ENCODE peak calls at places on chromosomes 1 and 21, in five cellular contexts. One of them, this sample, is unnamed.
A peak's percentile ranks its signal among the peaks of the same experiment; 100 is the strongest.

GRCh38 chr21:37546949-37547614 is 180.5 kb downstream of the DYRK1A start:
- DNase-seq in fibroblast of lung: no peak
- DNase-seq in SK-N-SH: no peak
- DNase-seq in heart right ventricle: no peak
- DNase-seq in lower lobe of right lung: no peak
- DNase-seq in this sample: no peak

GRCh38 chr1:185440877-185441276 is 123.8 kb upstream of the IVNS1ABP start:
- DNase-seq in fibroblast of lung: no peak
- DNase-seq in lower lobe of right lung: no peak
- DNase-seq in heart right ventricle: no peak
- DNase-seq in SK-N-SH: no peak
- DNase-seq in this sample: no peak

GRCh38 chr1:2235300-2235998 is 7.3 kb downstream of the SKI start:
- DNase-seq in lower lobe of right lung: no peak
- DNase-seq in SK-N-SH: no peak
- DNase-seq in heart right ventricle: no peak
- DNase-seq in fibroblast of lung: no peak
- DNase-seq in this sample: no peak

GRCh38 chr1:84541679-84542078 is 32.6 kb downstream of the CTBS start:
- DNase-seq in SK-N-SH: peak; percentile 18
- DNase-seq in fibroblast of lung: peak; percentile 15
- DNase-seq in heart right ventricle: no peak
- DNase-seq in lower lobe of right lung: no peak
- DNase-seq in this sample: no peak

GRCh38 chr1:14982029-14982428 is 171.5 kb upstream of the TMEM51 start:
- DNase-seq in fibroblast of lung: no peak
- DNase-seq in lower lobe of right lung: no peak
- DNase-seq in heart right ventricle: no peak
- DNase-seq in SK-N-SH: no peak
- DNase-seq in this sample: no peak

GRCh38 chr1:111690306-111690617 is 48.9 kb downstream of the INKA2 start:
- DNase-seq in heart right ventricle: no peak
- DNase-seq in fibroblast of lung: peak; percentile 93
- DNase-seq in lower lobe of right lung: no peak
- DNase-seq in SK-N-SH: peak; percentile 15
- DNase-seq in this sample: no peak

GRCh38 chr1:31010081-31010989 is 55.2 kb downstream of the PUM1 start:
- DNase-seq in SK-N-SH: no peak
- DNase-seq in fibroblast of lung: peak; percentile 33
- DNase-seq in heart right ventricle: no peak
- DNase-seq in lower lobe of right lung: no peak
- DNase-seq in this sample: no peak

GRCh38 chr1:30377230-30378022 is 346.0 kb downstream of the MATN1 start:
- DNase-seq in fibroblast of lung: no peak
- DNase-seq in heart right ventricle: no peak
- DNase-seq in SK-N-SH: no peak
- DNase-seq in lower lobe of right lung: no peak
- DNase-seq in this sample: no peak

GRCh38 chr1:24321712-24322635 is 2.8 kb downstream of the GRHL3 start:
- DNase-seq in SK-N-SH: no peak
- DNase-seq in heart right ventricle: peak; percentile 47
- DNase-seq in lower lobe of right lung: peak; percentile 71
- DNase-seq in fibroblast of lung: peak; percentile 77
- DNase-seq in this sample: peak; percentile 30

GRCh38 chr1:88979054-88979748 is 13.2 kb downstream of the KYAT3 start:
- DNase-seq in heart right ventricle: no peak
- DNase-seq in fibroblast of lung: no peak
- DNase-seq in SK-N-SH: no peak
- DNase-seq in lower lobe of right lung: no peak
- DNase-seq in this sample: no peak

GRCh38 chr1:245599413-245600174 is 444.8 kb downstream of the KIF26B start:
- DNase-seq in fibroblast of lung: peak; percentile 99
- DNase-seq in heart right ventricle: peak; percentile 22
- DNase-seq in SK-N-SH: no peak
- DNase-seq in lower lobe of right lung: no peak
- DNase-seq in this sample: no peak
- H3K27ac ChIP-seq in fibroblast of lung: peak overlapping the region; percentile 59
- H3K27ac ChIP-seq in heart right ventricle: no peak overlapping the region
- H3K27ac ChIP-seq in SK-N-SH: peak overlapping the region; percentile 28
- H3K27ac ChIP-seq in lower lobe of right lung: no peak overlapping the region
- H3K27ac ChIP-seq in this sample: peak overlapping the region; percentile 58

GRCh38 chr1:197144570-197145325 is 1.7 kb downstream of the ASPM start:
- DNase-seq in heart right ventricle: no peak
- DNase-seq in fibroblast of lung: peak; percentile 43
- DNase-seq in lower lobe of right lung: no peak
- DNase-seq in SK-N-SH: peak; percentile 12
- DNase-seq in this sample: no peak

GRCh38 chr1:197137322-197137721 is 9.1 kb downstream of the ASPM start:
- DNase-seq in lower lobe of right lung: no peak
- DNase-seq in SK-N-SH: no peak
- DNase-seq in fibroblast of lung: no peak
- DNase-seq in heart right ventricle: no peak
- DNase-seq in this sample: no peak

GRCh38 chr1:197141556-197141955 is 4.9 kb downstream of the ASPM start:
- DNase-seq in fibroblast of lung: peak; percentile 17
- DNase-seq in heart right ventricle: no peak
- DNase-seq in SK-N-SH: no peak
- DNase-seq in lower lobe of right lung: no peak
- DNase-seq in this sample: no peak

GRCh38 chr1:197139169-197139568 is 7.3 kb downstream of the ASPM start:
- DNase-seq in fibroblast of lung: no peak
- DNase-seq in lower lobe of right lung: no peak
- DNase-seq in SK-N-SH: no peak
- DNase-seq in heart right ventricle: no peak
- DNase-seq in this sample: no peak

DNA sequence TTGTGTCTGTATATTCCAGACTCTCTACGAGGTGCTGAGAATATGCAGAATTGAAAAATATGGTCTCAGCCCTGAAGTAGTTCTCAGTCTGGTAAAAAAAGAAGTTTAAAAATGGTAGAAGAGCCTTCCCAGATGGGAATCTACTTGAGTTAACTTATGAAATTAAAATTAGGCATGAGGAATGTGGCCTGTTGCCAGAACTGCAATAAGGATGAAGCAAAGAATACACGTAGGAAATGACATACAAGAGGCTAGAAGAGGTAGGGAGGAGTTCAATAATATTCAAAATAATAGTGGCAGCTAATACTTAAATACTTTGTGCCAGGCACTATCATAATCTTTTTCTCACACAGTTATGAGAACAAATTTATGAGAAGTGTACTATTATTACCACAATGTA is 6.3 kb downstream of the ASPM start:
- DNase-seq in SK-N-SH: no peak
- DNase-seq in heart right ventricle: no peak
- DNase-seq in fibroblast of lung: peak; percentile 65
- DNase-seq in lower lobe of right lung: no peak
- DNase-seq in this sample: no peak
- H3K36me3 ChIP-seq in SK-N-SH: peaks cover 22% of the 10 kb centered on the region
- H3K36me3 ChIP-seq in heart right ventricle: no peaks in the 10 kb centered on the region
- H3K36me3 ChIP-seq in fibroblast of lung: no peaks in the 10 kb centered on the region
- H3K36me3 ChIP-seq in lower lobe of right lung: no peaks in the 10 kb centered on the region
- H3K36me3 ChIP-seq in this sample: no peaks in the 10 kb centered on the region

GRCh38 chr1:236489710-236490377 is 33.9 kb upstream of the LGALS8 start:
- DNase-seq in lower lobe of right lung: no peak
- DNase-seq in heart right ventricle: no peak
- DNase-seq in fibroblast of lung: peak; percentile 74
- DNase-seq in SK-N-SH: peak; percentile 79
- DNase-seq in this sample: no peak
- H3K27me3 ChIP-seq in lower lobe of right lung: no peaks in the 10 kb centered on the region
- H3K27me3 ChIP-seq in heart right ventricle: no peaks in the 10 kb centered on the region
- H3K27me3 ChIP-seq in fibroblast of lung: no peaks in the 10 kb centered on the region
- H3K27me3 ChIP-seq in SK-N-SH: no peaks in the 10 kb centered on the region
- H3K27me3 ChIP-seq in this sample: no peaks in the 10 kb centered on the region

GRCh38 chr1:151455966-151456365 is 3.3 kb downstream of the POGZ start:
- DNase-seq in SK-N-SH: no peak
- DNase-seq in lower lobe of right lung: no peak
- DNase-seq in heart right ventricle: no peak
- DNase-seq in fibroblast of lung: peak; percentile 16
- DNase-seq in this sample: no peak

GRCh38 chr1:151461694-151462093 is 2.4 kb upstream of the POGZ start:
- DNase-seq in lower lobe of right lung: no peak
- DNase-seq in heart right ventricle: no peak
- DNase-seq in SK-N-SH: no peak
- DNase-seq in fibroblast of lung: no peak
- DNase-seq in this sample: no peak

GRCh38 chr1:151459331-151460046 is at the start of gene POGZ:
- DNase-seq in fibroblast of lung: peak; percentile 99
- DNase-seq in heart right ventricle: peak; percentile 97
- DNase-seq in SK-N-SH: peak; percentile 94
- DNase-seq in lower lobe of right lung: peak; percentile 96
- DNase-seq in this sample: peak; percentile 98

GRCh38 chr1:151457911-151458882 is 1.1 kb downstream of the POGZ start:
- DNase-seq in heart right ventricle: peak; percentile 77
- DNase-seq in lower lobe of right lung: peak; percentile 82
- DNase-seq in fibroblast of lung: peak; percentile 93
- DNase-seq in SK-N-SH: peak; percentile 89
- DNase-seq in this sample: peak; percentile 74

DNA sequence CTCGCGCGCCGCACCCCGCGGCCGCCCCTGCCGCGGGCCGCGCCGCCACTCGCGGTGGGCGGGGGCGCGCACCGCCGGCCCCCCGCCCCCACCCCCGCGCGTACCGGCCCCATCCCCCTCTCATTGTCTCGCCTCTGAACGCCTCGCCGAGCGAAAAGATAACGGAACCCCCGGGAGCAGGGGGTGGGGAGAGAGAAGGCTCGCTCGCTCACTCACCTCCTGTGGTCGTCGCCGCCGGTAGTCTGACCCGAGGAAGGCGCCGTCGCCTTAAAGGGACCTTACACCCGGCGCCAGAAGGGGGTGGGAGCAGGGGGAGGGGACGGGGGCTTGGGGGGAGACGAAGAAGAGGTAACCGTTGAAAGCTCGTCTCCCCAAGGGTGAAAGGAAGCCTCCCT is 361 bp downstream of the POGZ start:
- DNase-seq in heart right ventricle: peak; percentile 66
- DNase-seq in lower lobe of right lung: peak; percentile 82
- DNase-seq in SK-N-SH: peak; percentile 86
- DNase-seq in fibroblast of lung: peak; percentile 71
- DNase-seq in this sample: peak; percentile 67
- H3K27ac ChIP-seq in heart right ventricle: peak overlapping the region; percentile 97
- H3K27ac ChIP-seq in lower lobe of right lung: peak overlapping the region; percentile 95
- H3K27ac ChIP-seq in SK-N-SH: peak overlapping the region; percentile 80
- H3K27ac ChIP-seq in fibroblast of lung: peak overlapping the region; percentile 66
- H3K27ac ChIP-seq in this sample: peak overlapping the region; percentile 96

GRCh38 chr1:11960276-11960675 is 20.0 kb upstream of the MFN2 start:
- DNase-seq in lower lobe of right lung: no peak
- DNase-seq in heart right ventricle: no peak
- DNase-seq in SK-N-SH: no peak
- DNase-seq in fibroblast of lung: no peak
- DNase-seq in this sample: no peak
- H3K36me3 ChIP-seq in lower lobe of right lung: peaks cover 87% of the 10 kb centered on the region
- H3K36me3 ChIP-seq in heart right ventricle: peaks cover 100% of the 10 kb centered on the region
- H3K36me3 ChIP-seq in SK-N-SH: peaks cover 21% of the 10 kb centered on the region
- H3K36me3 ChIP-seq in fibroblast of lung: peaks cover 30% of the 10 kb centered on the region
- H3K36me3 ChIP-seq in this sample: peaks cover 99% of the 10 kb centered on the region

DNA sequence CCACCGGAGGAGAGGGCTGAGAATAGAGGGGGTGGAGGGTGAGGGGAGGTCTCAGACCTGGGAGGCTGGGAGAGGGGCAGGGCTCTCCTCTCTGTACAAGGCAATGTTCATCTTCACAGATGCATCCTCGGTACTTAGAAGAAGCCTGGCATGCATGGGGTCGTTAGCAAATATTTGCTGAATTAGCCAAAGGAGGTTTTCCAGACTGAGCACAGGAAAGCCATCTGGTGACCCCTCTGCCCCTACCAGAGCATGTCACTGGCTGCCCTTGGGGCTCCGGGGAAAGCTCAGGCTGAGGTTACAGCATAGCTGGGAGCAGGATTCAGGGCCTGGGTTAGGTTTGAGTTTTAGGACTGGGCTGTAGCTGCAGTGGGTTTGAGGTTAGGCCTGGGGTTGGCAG is 43.5 kb upstream of the ZBTB40 start:
- DNase-seq in lower lobe of right lung: no peak
- DNase-seq in heart right ventricle: no peak
- DNase-seq in fibroblast of lung: no peak
- DNase-seq in SK-N-SH: no peak
- DNase-seq in this sample: no peak
- H3K27me3 ChIP-seq in lower lobe of right lung: no peaks in the 10 kb centered on the region
- H3K27me3 ChIP-seq in heart right ventricle: peaks cover 35% of the 10 kb centered on the region
- H3K27me3 ChIP-seq in fibroblast of lung: peaks cover 2% of the 10 kb centered on the region
- H3K27me3 ChIP-seq in SK-N-SH: peaks cover 18% of the 10 kb centered on the region
- H3K27me3 ChIP-seq in this sample: peaks cover 50% of the 10 kb centered on the region

GRCh38 chr1:156103521-156103947 is 11.0 kb upstream of the LMNA start:
- DNase-seq in fibroblast of lung: peak; percentile 68
- DNase-seq in lower lobe of right lung: no peak
- DNase-seq in SK-N-SH: peak; percentile 61
- DNase-seq in heart right ventricle: no peak
- DNase-seq in this sample: no peak
- H3K27ac ChIP-seq in fibroblast of lung: peak overlapping the region; percentile 99
- H3K27ac ChIP-seq in lower lobe of right lung: peak overlapping the region; percentile 98
- H3K27ac ChIP-seq in SK-N-SH: peak overlapping the region; percentile 99
- H3K27ac ChIP-seq in heart right ventricle: peak overlapping the region; percentile 79
- H3K27ac ChIP-seq in this sample: peak overlapping the region; percentile 98

DNA sequence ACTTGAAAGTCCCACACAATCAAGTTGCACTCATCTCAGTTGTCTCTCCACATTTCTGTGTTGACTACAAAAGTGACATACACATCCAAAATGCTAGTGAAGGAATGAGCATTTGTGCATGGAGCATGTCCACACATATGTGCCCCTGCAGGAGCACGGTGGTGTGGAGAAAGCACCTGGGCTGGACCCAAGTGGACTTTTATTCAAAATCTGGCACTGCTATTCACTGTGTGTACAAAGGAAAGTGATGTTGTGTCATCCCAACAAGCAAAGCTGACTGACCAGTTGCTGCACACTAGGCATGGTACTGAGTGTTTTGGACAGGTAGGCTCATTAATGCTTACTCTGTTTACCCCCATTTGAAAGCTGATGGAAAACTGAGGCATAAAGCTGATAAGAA is 19.3 kb downstream of the CEP104 start:
- DNase-seq in SK-N-SH: no peak
- DNase-seq in lower lobe of right lung: no peak
- DNase-seq in heart right ventricle: no peak
- DNase-seq in fibroblast of lung: no peak
- DNase-seq in this sample: no peak
- H3K36me3 ChIP-seq in SK-N-SH: peaks cover 25% of the 10 kb centered on the region
- H3K36me3 ChIP-seq in lower lobe of right lung: peaks cover 86% of the 10 kb centered on the region
- H3K36me3 ChIP-seq in heart right ventricle: peaks cover 94% of the 10 kb centered on the region
- H3K36me3 ChIP-seq in fibroblast of lung: peaks cover 4% of the 10 kb centered on the region
- H3K36me3 ChIP-seq in this sample: peaks cover 91% of the 10 kb centered on the region

GRCh38 chr1:11338351-11338809 is 65.4 kb downstream of the UBIAD1 start:
- DNase-seq in fibroblast of lung: no peak
- DNase-seq in heart right ventricle: no peak
- DNase-seq in lower lobe of right lung: no peak
- DNase-seq in SK-N-SH: no peak
- DNase-seq in this sample: no peak

GRCh38 chr1:11340248-11340632 is 67.2 kb downstream of the UBIAD1 start:
- DNase-seq in heart right ventricle: no peak
- DNase-seq in lower lobe of right lung: no peak
- DNase-seq in SK-N-SH: no peak
- DNase-seq in fibroblast of lung: no peak
- DNase-seq in this sample: no peak

GRCh38 chr1:11339346-11340247 is 66.6 kb downstream of the UBIAD1 start:
- DNase-seq in SK-N-SH: peak; percentile 71
- DNase-seq in heart right ventricle: no peak
- DNase-seq in fibroblast of lung: no peak
- DNase-seq in lower lobe of right lung: no peak
- DNase-seq in this sample: no peak

GRCh38 chr1:11342677-11343076 is 69.7 kb downstream of the UBIAD1 start:
- DNase-seq in SK-N-SH: peak; percentile 63
- DNase-seq in fibroblast of lung: no peak
- DNase-seq in heart right ventricle: no peak
- DNase-seq in lower lobe of right lung: no peak
- DNase-seq in this sample: no peak

GRCh38 chr1:11341881-11342552 is 69.0 kb downstream of the UBIAD1 start:
- DNase-seq in SK-N-SH: peak; percentile 82
- DNase-seq in heart right ventricle: no peak
- DNase-seq in fibroblast of lung: peak; percentile 40
- DNase-seq in lower lobe of right lung: no peak
- DNase-seq in this sample: no peak
- H3K27me3 ChIP-seq in SK-N-SH: no peaks in the 10 kb centered on the region
- H3K27me3 ChIP-seq in heart right ventricle: peaks cover 93% of the 10 kb centered on the region
- H3K27me3 ChIP-seq in fibroblast of lung: peaks cover 17% of the 10 kb centered on the region
- H3K27me3 ChIP-seq in lower lobe of right lung: peaks cover 43% of the 10 kb centered on the region
- H3K27me3 ChIP-seq in this sample: peaks cover 98% of the 10 kb centered on the region

GRCh38 chr21:20943476-20944085 is 54.6 kb upstream of the NCAM2 start:
- DNase-seq in fibroblast of lung: no peak
- DNase-seq in lower lobe of right lung: no peak
- DNase-seq in SK-N-SH: no peak
- DNase-seq in heart right ventricle: no peak
- DNase-seq in this sample: no peak
- H3K27ac ChIP-seq in fibroblast of lung: no peak overlapping the region
- H3K27ac ChIP-seq in lower lobe of right lung: no peak overlapping the region
- H3K27ac ChIP-seq in SK-N-SH: no peak overlapping the region
- H3K27ac ChIP-seq in heart right ventricle: no peak overlapping the region
- H3K27ac ChIP-seq in this sample: no peak overlapping the region